ENCODE peak calls at places on chromosomes 2 and 18, in seven cellular contexts. T is OCI-LY7, Y is HEK293T, Z is transverse colon, B is WTC11, C is hypothalamus, I is NCI-H82. L is an unnamed sample.

GRCh38 chr2:96239745-96240264 is 26.0 kb downstream of the TMEM127 start:
- DNase-seq in C (no peak), Y (no peak), I (no peak), Z (no peak), T (no peak), B (no peak), L (no peak)

GRCh38 chr18:77250501-77250925 is 865 bp downstream of the GALR1 start:
- DNase-seq in Z (no peak), Y (no peak), I (no peak), C (no peak), T (no peak), B (peak), L (no peak)

GRCh38 chr2:190533968-190534309 is 583 bp downstream of the NEMP2 start:
- DNase-seq in Y (no peak), I (no peak), Z (no peak), C (no peak), B (no peak), T (peak), L (peak)

GRCh38 chr2:217142649-217143266 is 282.9 kb upstream of the TNP1 start:
- DNase-seq in Z (peak), I (peak), B (peak), T (peak), C (no peak), Y (peak), L (peak)

GRCh38 chr2:177314194-177314593 is 49.7 kb upstream of the NFE2L2 start:
- DNase-seq in B (no peak), C (no peak), I (no peak), Z (no peak), Y (peak), T (no peak), L (no peak)

GRCh38 chr2:96618599-96619283 is 19.4 kb downstream of the KANSL3 start:
- DNase-seq in C (no peak), I (no peak), T (no peak), B (no peak), Y (no peak), Z (no peak), L (no peak)

GRCh38 chr2:70127920-70128444 is 40.7 kb downstream of the PCBP1 start:
- DNase-seq in B (no peak), Y (no peak), Z (no peak), C (no peak), T (peak), I (no peak), L (no peak)

GRCh38 chr2:237227190-237227988 is 141.7 kb downstream of the COPS8 start:
- DNase-seq in I (no peak), T (no peak), C (no peak), Y (no peak), Z (no peak), B (no peak), L (no peak)

GRCh38 chr2:71747573-71747972 is 294.2 kb downstream of the DYSF start:
- DNase-seq in Z (no peak), I (no peak), Y (no peak), C (no peak), B (no peak), T (no peak), L (no peak)

GRCh38 chr2:214503568-214503967 is 92.7 kb downstream of the VWC2L start:
- DNase-seq in T (no peak), B (no peak), C (no peak), I (no peak), Y (no peak), Z (no peak), L (no peak)

GRCh38 chr2:234269769-234270204 is 219.3 kb downstream of the SPP2 start:
- DNase-seq in C (no peak), T (no peak), B (no peak), Y (no peak), I (no peak), Z (peak), L (no peak)

GRCh38 chr2:153373510-153374279 is 104.9 kb downstream of the RPRM start:
- DNase-seq in C (no peak), Z (no peak), Y (no peak), I (no peak), B (no peak), T (no peak), L (no peak)

GRCh38 chr2:61554604-61555003 is 16.4 kb upstream of the XPO1 start:
- DNase-seq in Z (no peak), B (no peak), C (no peak), T (no peak), I (no peak), Y (no peak), L (no peak)

GRCh38 chr2:38971377-38971776 is 81.7 kb downstream of the ARHGEF33 start:
- DNase-seq in Y (no peak), B (no peak), T (no peak), C (no peak), I (no peak), Z (no peak), L (no peak)

GRCh38 chr2:144402282-144402681 is 117.6 kb downstream of the ZEB2 start:
- DNase-seq in Z (no peak), I (peak), Y (peak), C (no peak), B (no peak), T (no peak), L (no peak)

GRCh38 chr18:2979871-2980606 is 32.9 kb downstream of the LPIN2 start:
- DNase-seq in I (no peak), T (peak), C (no peak), Z (no peak), B (no peak), Y (no peak), L (no peak)

GRCh38 chr2:238551091-238551490 is 124.4 kb downstream of the ASB1 start:
- DNase-seq in I (no peak), B (no peak), Z (no peak), Y (no peak), C (no peak), T (no peak), L (no peak)

GRCh38 chr2:201854841-201855240 is 48.5 kb downstream of the CDK15 start:
- DNase-seq in Y (no peak), B (no peak), I (no peak), Z (no peak), T (no peak), C (no peak), L (no peak)

GRCh38 chr2:81250270-81250669 is 945.7 kb upstream of the LRRTM1 start:
- DNase-seq in Y (no peak), Z (no peak), C (no peak), I (no peak), B (no peak), T (no peak), L (no peak)

GRCh38 chr2:85681354-85681728 is 12.8 kb upstream of the GNLY start:
- DNase-seq in T (no peak), Y (no peak), C (no peak), I (no peak), Z (no peak), B (no peak), L (no peak)